ENCODE peak calls at places on chromosomes 7 and 10, in four cellular contexts. R is activated CD4-positive, alpha-beta T cell treated with anti-CD3 and anti-CD28 coated beads, Interleukin-2, amount 50 U/mL, for 4 hours; V is stimulated activated CD4-positive, alpha-beta T cell treated with anti-CD3 and anti-CD28 coated beads, Interleukin-2, amount 100 ng/mL, for 48 hours; B is WTC11. T is an unnamed sample.

GRCh38 chr7:101170617-101171441 is 5.5 kb upstream of the VGF start:
- DNase-seq in V (no peak), B (no peak), R (no peak), T (no peak)

GRCh38 chr10:116490028-116490662 is 55.6 kb upstream of the PNLIP start:
- DNase-seq in B (no peak), R (no peak), V (no peak), T (no peak)

GRCh38 chr10:96491303-96491702 is 22.4 kb downstream of the TLL2 start:
- DNase-seq in R (no peak), V (no peak), B (no peak), T (no peak)

GRCh38 chr10:124025638-124026336 is 67.6 kb downstream of the CHST15 start:
- DNase-seq in V (no peak), B (no peak), R (no peak), T (peak; percentile 37)

GRCh38 chr10:114577133-114577532 is 80.9 kb downstream of the ABLIM1 start:
- DNase-seq in B (no peak), R (no peak), V (no peak), T (no peak)

GRCh38 chr7:66681491-66682349 is 53.0 kb downstream of the KCTD7 start:
- DNase-seq in V (peak; percentile 92), R (peak; percentile 92), B (peak; percentile 90), T (peak; percentile 96)

GRCh38 chr10:70759769-70760168 is 25.4 kb downstream of the TBATA start:
- DNase-seq in B (no peak), R (no peak), V (no peak), T (no peak)

GRCh38 chr10:4812041-4812440 is 14.0 kb upstream of the AKR1E2 start:
- DNase-seq in R (no peak), V (no peak), B (no peak), T (no peak)

GRCh38 chr10:7605565-7606295 is 61.0 kb downstream of the ITIH5 start:
- DNase-seq in V (no peak), R (no peak), B (no peak), T (no peak)

GRCh38 chr7:133059263-133059662 is 22.6 kb downstream of the CHCHD3 start:
- DNase-seq in V (no peak), R (no peak), B (no peak), T (no peak)

GRCh38 chr7:117138474-117138873 is 184.4 kb downstream of the WNT2 start:
- DNase-seq in B (no peak), R (no peak), V (no peak), T (no peak)

GRCh38 chr7:45407730-45408406 is 166.3 kb upstream of the ADCY1 start:
- DNase-seq in V (no peak), R (no peak), B (peak; percentile 76), T (peak; percentile 56)

GRCh38 chr10:83248232-83248631 is 891.1 kb upstream of the GHITM start:
- DNase-seq in B (no peak), V (no peak), R (no peak), T (no peak)

GRCh38 chr7:152050547-152050971 is 25.1 kb downstream of the GALNT11 start:
- DNase-seq in V (no peak), R (no peak), B (no peak), T (no peak)

GRCh38 chr7:16066805-16067459 is 354.4 kb downstream of the CRPPA start:
- DNase-seq in R (no peak), V (no peak), B (no peak), T (no peak)

GRCh38 chr10:124987788-124988187 is 45.9 kb downstream of the ZRANB1 start:
- DNase-seq in B (no peak), V (no peak), R (no peak), T (no peak)